ENCODE peak calls at places on chromosomes 5 and 9, in four cellular contexts. D, I, Q and E are unnamed samples.

GRCh38 chr5:40334242-40334635 is 345.5 kb upstream of the PTGER4 start:
- DNase-seq in Q (no peak), I (no peak), D (no peak), E (no peak)

GRCh38 chr5:172530406-172530805 is 76.1 kb upstream of the SH3PXD2B start:
- DNase-seq in I (no peak), Q (no peak), D (no peak), E (no peak)

GRCh38 chr5:399296-400281 is 43.4 kb upstream of the EXOC3 start:
- DNase-seq in I (peak; percentile 31), Q (peak; percentile 61), D (no peak), E (peak; percentile 89)

GRCh38 chr5:35963381-35963843 is 25.0 kb upstream of the CAPSL start:
- DNase-seq in D (peak; percentile 13), Q (no peak), I (no peak), E (peak; percentile 6)

GRCh38 chr5:7755958-7756357 is 95.0 kb downstream of the CFAP90 start:
- DNase-seq in Q (no peak), D (no peak), I (no peak), E (no peak)

GRCh38 chr5:170363671-170364070 is 25.5 kb downstream of the KCNMB1 start:
- DNase-seq in D (no peak), Q (no peak), I (no peak), E (no peak)

GRCh38 chr5:141960449-141961323 is 2.7 kb upstream of the PCDH12 start:
- DNase-seq in D (peak; percentile 59), I (peak; percentile 50), Q (peak; percentile 79), E (peak; percentile 85)

GRCh38 chr5:178675922-178676321 is 49.1 kb upstream of the CLK4 start:
- DNase-seq in I (no peak), D (no peak), Q (no peak), E (no peak)

GRCh38 chr9:74942801-74943200 is 9.9 kb downstream of the C9orf40 start:
- DNase-seq in I (no peak), D (no peak), Q (no peak), E (no peak)

GRCh38 chr9:75071530-75072122 is 16.3 kb downstream of the NMRK1 start:
- DNase-seq in Q (no peak), I (no peak), D (no peak), E (no peak)

GRCh38 chr5:3303777-3304176 is 291.9 kb upstream of the IRX1 start:
- DNase-seq in D (no peak), Q (no peak), I (no peak), E (no peak)

GRCh38 chr9:89407070-89407469 is 88.8 kb downstream of the SECISBP2 start:
- DNase-seq in D (no peak), I (no peak), Q (no peak), E (no peak)

GRCh38 chr9:36407122-36407723 is 7.2 kb upstream of the RNF38 start:
- DNase-seq in Q (peak; percentile 63), D (peak; percentile 54), I (no peak), E (peak; percentile 52)

GRCh38 chr9:34457266-34458012 is 931 bp downstream of the FAM219A start:
- DNase-seq in Q (no peak), D (peak; percentile 39), I (peak; percentile 21), E (peak; percentile 66)

GRCh38 chr5:4868140-4868735 is 271.9 kb upstream of the ADAMTS16 start:
- DNase-seq in Q (peak; percentile 42), I (no peak), D (peak; percentile 25), E (peak; percentile 66)

GRCh38 chr5:83222906-83223305 is 145.6 kb downstream of the XRCC4 start:
- DNase-seq in Q (no peak), D (no peak), I (no peak), E (no peak)

GRCh38 chr9:70883056-70883455 is 238.4 kb downstream of the TRPM3 start:
- DNase-seq in I (no peak), D (no peak), Q (no peak), E (no peak)

GRCh38 chr5:142597546-142598337 is 88.1 kb downstream of the FGF1 start:
- DNase-seq in Q (peak; percentile 32), I (no peak), D (peak; percentile 2), E (peak; percentile 13)

GRCh38 chr9:98128316-98128715 is 9.3 kb upstream of the TRIM14 start:
- DNase-seq in I (no peak), D (no peak), Q (no peak), E (no peak)

GRCh38 chr5:43075319-43076293 is 35.5 kb upstream of the ANXA2R start:
- DNase-seq in Q (no peak), D (no peak), I (no peak), E (no peak)

GRCh38 chr9:91328186-91328585 is 33.5 kb downstream of the AUH start:
- DNase-seq in D (no peak), Q (no peak), I (no peak), E (no peak)

GRCh38 chr9:117704597-117704996 is 394 bp downstream of the TLR4 start:
- DNase-seq in Q (no peak), D (no peak), I (no peak), E (no peak)

GRCh38 chr5:87780831-87781760 is 368.4 kb upstream of the CCNH start:
- DNase-seq in I (peak; percentile 57), D (peak; percentile 72), Q (peak; percentile 70), E (peak; percentile 63)

GRCh38 chr5:79842006-79842881 is 148.8 kb downstream of the MTX3 start:
- DNase-seq in D (no peak), Q (no peak), I (no peak), E (no peak)

GRCh38 chr9:137619240-137620090 is 660 bp downstream of the EHMT1 start:
- DNase-seq in D (no peak), I (no peak), Q (no peak), E (peak; percentile 50)

GRCh38 chr5:179215576-179215975 is 129.7 kb downstream of the ADAMTS2 start:
- DNase-seq in I (no peak), D (no peak), Q (no peak), E (no peak)

GRCh38 chr5:16245956-16246355 is 66.4 kb upstream of the MARCHF11 start:
- DNase-seq in D (no peak), Q (no peak), I (no peak), E (no peak)

GRCh38 chr9:137205126-137206069 is at the start of the genes NDOR1 and TMEM203:
- DNase-seq in D (peak; percentile 82), I (no peak), Q (peak; percentile 75), E (peak; percentile 94)

GRCh38 chr9:76817489-76817888 is 53.3 kb downstream of the PCA3 start:
- DNase-seq in I (no peak), D (no peak), Q (no peak), E (no peak)

GRCh38 chr5:157689942-157690689 is 18.8 kb downstream of the C5orf52 start:
- DNase-seq in Q (no peak), I (no peak), D (no peak), E (no peak)

GRCh38 chr5:143985832-143986485 is 174.0 kb downstream of the HMHB1 start:
- DNase-seq in Q (no peak), I (no peak), D (no peak), E (peak; percentile 7)

GRCh38 chr5:154242442-154242841 is 51.9 kb downstream of the GALNT10 start:
- DNase-seq in Q (no peak), D (no peak), I (no peak), E (no peak)

GRCh38 chr9:134066923-134067851 is 639 bp downstream of the BRD3 start:
- DNase-seq in I (no peak), D (no peak), Q (no peak), E (peak; percentile 54)

GRCh38 chr5:54651482-54652076 is 134.0 kb downstream of the SNX18 start:
- DNase-seq in Q (no peak), I (no peak), D (no peak), E (no peak)

GRCh38 chr5:94788527-94788926 is 170.1 kb downstream of the SLF1 start:
- DNase-seq in Q (peak; percentile 8), D (peak; percentile 20), I (peak; percentile 9), E (no peak)

GRCh38 chr9:34454571-34455065 is 3.8 kb downstream of the FAM219A start:
- DNase-seq in Q (no peak), D (no peak), I (no peak), E (no peak)

GRCh38 chr5:43171926-43172325 is 20.1 kb upstream of the NIM1K start:
- DNase-seq in I (no peak), Q (no peak), D (no peak), E (no peak)

GRCh38 chr5:131441184-131441583 is 177.3 kb downstream of the CDC42SE2 start:
- DNase-seq in Q (no peak), I (no peak), D (no peak), E (no peak)

GRCh38 chr5:168075387-168075786 is 216.1 kb upstream of the WWC1 start:
- DNase-seq in Q (no peak), D (no peak), I (no peak), E (no peak)

GRCh38 chr5:29561564-29561963 is 1631.9 kb upstream of the CDH6 start:
- DNase-seq in D (no peak), I (no peak), Q (no peak), E (no peak)
- TF ChIP-seq SUZ12 in D (no peak), I (no peak), Q (no peak), E (no peak)

GRCh38 chr5:163677092-163677491 is 171.7 kb downstream of the MAT2B start:
- DNase-seq in Q (no peak), I (no peak), D (no peak), E (no peak)
- TF ChIP-seq SUZ12 in Q (no peak), I (no peak), D (no peak), E (no peak)

DNA sequence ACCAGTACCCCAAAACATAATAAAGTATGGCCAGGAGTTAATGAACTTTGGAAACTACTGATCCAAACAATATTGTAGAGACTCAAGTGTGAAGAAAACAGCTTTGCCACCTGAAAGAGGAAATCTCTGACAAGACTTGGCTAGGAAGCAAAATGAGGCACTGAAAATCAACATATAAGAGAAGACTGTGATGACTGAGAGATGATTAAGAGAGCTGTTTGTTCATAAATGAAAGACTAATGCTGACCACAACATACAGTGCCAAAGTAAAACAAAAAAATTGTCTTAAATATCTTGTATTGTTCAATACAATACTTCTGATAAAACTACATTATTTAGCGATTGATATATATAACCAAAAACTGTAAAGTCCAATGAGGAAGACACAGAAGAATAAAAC is 7.2 kb downstream of the RC3H2 start:
- DNase-seq in Q (no peak), D (no peak), I (no peak), E (no peak)
- TF ChIP-seq SUZ12 in Q (no peak), D (no peak), I (no peak), E (no peak)

DNA sequence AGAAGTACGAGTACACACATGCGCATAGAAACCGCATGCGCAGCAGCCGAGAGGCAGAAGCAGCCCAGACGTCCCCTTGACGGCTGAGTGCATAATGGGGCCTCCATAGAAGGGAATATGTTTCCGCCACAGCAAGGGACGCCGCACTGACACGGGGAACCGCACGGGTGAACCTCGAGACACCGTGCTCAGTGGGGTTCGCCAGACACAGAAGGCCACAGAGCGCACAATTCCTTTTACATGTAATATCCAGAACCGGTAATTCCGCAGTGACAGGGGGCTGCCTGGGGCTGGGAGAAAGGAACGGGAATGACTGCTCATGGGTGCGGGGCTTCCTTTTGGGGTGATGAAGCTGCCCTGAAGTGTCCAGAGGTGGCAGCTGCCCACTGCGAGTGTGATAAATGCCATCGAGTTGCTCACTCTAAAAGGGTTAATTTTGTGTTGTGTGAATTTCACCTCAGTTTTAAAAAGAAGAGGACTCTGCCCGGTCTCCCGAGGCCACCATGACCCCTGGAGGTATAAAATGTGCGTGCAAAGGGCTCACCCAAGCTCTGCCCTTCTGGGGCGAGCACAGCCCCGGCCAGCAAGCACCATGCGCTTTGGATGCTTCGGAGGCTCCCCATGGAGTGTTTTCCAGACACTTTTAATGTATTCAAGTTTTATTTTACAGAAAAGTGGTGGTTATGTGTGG is 29.7 kb downstream of the MRPL36 start:
- DNase-seq in I (no peak), Q (no peak), D (no peak), E (no peak)
- TF ChIP-seq SUZ12 in I (no peak), Q (no peak), D (no peak), E (no peak)